ENCODE peak calls at places on chromosomes 16 and 17, in nine cellular contexts. V is fibroblast of lung, N is HFF-Myc, U is tibial nerve, Y is GM12878, J is psoas muscle, C is uterus, M is PC-3, L is cardiac muscle cell. I is an unnamed sample.

GRCh38 chr17:37488009-37488604 is 1.6 kb upstream of the DUSP14 start:
- DNase-seq in V (peak; percentile 97), N (peak; percentile 93), U (no peak), Y (no peak), J (no peak), C (no peak), M (peak; percentile 91), L (peak; percentile 59), I (no peak)

GRCh38 chr16:82265809-82266208 is 95.8 kb upstream of the MPHOSPH6 start:
- DNase-seq in V (no peak), N (no peak), U (no peak), Y (no peak), J (no peak), C (no peak), M (no peak), L (no peak), I (no peak)

GRCh38 chr17:81393684-81394376 is 1.4 kb upstream of the BAHCC1 start:
- DNase-seq in V (peak; percentile 100), N (peak; percentile 100), U (peak; percentile 100), Y (peak; percentile 40), J (peak; percentile 100), C (peak; percentile 100), M (peak; percentile 100), L (peak; percentile 100), I (peak; percentile 100)

GRCh38 chr16:2026461-2027023 is at the start of gene NHERF2:
- DNase-seq in V (no peak), N (no peak), U (no peak), Y (no peak), J (no peak), C (no peak), M (peak; percentile 37), L (peak; percentile 61), I (no peak)

GRCh38 chr16:15686287-15686686 is 36.2 kb downstream of the NDE1 start:
- DNase-seq in V (no peak), N (no peak), U (no peak), Y (no peak), J (no peak), C (no peak), M (no peak), L (no peak), I (no peak)

GRCh38 chr17:76940738-76941350 is 72.6 kb downstream of the MGAT5B start:
- DNase-seq in V (no peak), N (no peak), U (no peak), Y (no peak), J (no peak), C (no peak), M (peak; percentile 43), L (no peak), I (no peak)

GRCh38 chr17:61467416-61468262 is 15.4 kb downstream of the TBX4 start:
- DNase-seq in V (peak; percentile 58), N (no peak), U (no peak), Y (no peak), J (no peak), C (no peak), M (peak; percentile 59), L (peak; percentile 73), I (no peak)

GRCh38 chr16:86708431-86708830 is 130.1 kb downstream of the FOXL1 start:
- DNase-seq in V (no peak), N (no peak), U (no peak), Y (no peak), J (no peak), C (no peak), M (no peak), L (no peak), I (no peak)

GRCh38 chr17:45855691-45856315 is 11.1 kb downstream of the SPPL2C start:
- DNase-seq in V (no peak), N (no peak), U (no peak), Y (no peak), J (no peak), C (no peak), M (peak; percentile 36), L (no peak), I (no peak)

GRCh38 chr16:12459401-12459791 is 344.3 kb downstream of the CPPED1 start:
- DNase-seq in V (no peak), N (no peak), U (no peak), Y (no peak), J (peak; percentile 35), C (no peak), M (no peak), L (no peak), I (peak; percentile 43)

GRCh38 chr16:10668322-10669045 is 26.2 kb downstream of the TEKT5 start:
- DNase-seq in V (peak; percentile 3), N (no peak), U (no peak), Y (no peak), J (no peak), C (no peak), M (peak; percentile 45), L (peak; percentile 10), I (no peak)

GRCh38 chr16:2319606-2320005 is 20.9 kb downstream of the ABCA3 start:
- DNase-seq in V (no peak), N (no peak), U (no peak), Y (no peak), J (no peak), C (no peak), M (no peak), L (no peak), I (no peak)

GRCh38 chr17:31068291-31068690 is 26.5 kb upstream of the NF1 start:
- DNase-seq in V (peak; percentile 25), N (no peak), U (peak; percentile 46), Y (no peak), J (no peak), C (no peak), M (peak; percentile 31), L (no peak), I (no peak)

GRCh38 chr17:83173180-83173996 is 94.0 kb downstream of the METRNL start:
- DNase-seq in V (no peak), N (no peak), U (no peak), Y (no peak), J (no peak), C (no peak), M (no peak), L (no peak), I (no peak)

GRCh38 chr17:31535581-31535981 is 144.1 kb downstream of the RAB11FIP4 start:
- DNase-seq in V (no peak), N (no peak), U (no peak), Y (peak; percentile 63), J (no peak), C (no peak), M (no peak), L (no peak), I (no peak)

GRCh38 chr17:6276711-6277110 is 158.2 kb downstream of the AIPL1 start:
- DNase-seq in V (no peak), N (no peak), U (no peak), Y (no peak), J (no peak), C (no peak), M (no peak), L (no peak), I (no peak)

DNA sequence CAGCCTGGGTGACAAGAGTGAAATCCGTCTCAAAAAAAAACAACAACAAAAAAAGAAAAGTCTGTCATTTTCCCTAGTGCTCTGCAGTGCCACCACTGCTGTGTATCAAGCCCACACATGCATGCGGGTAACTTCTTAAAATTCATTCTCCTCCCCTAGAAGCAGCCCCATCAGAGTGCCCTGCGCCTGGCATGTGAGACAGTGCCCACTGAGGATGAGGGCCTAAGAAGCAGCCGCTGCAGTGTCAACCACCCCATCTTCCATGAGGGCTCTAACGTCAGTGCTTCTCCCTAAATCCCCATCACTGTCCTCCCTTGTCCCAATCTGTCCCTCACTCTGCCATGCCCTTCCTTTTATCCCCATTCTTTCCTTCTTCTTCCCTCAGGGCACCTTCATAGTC is 10.2 kb downstream of the COX6A2 start:
- DNase-seq in V (no peak), N (no peak), U (no peak), Y (no peak), J (no peak), C (no peak), M (no peak), L (no peak), I (no peak)
- TF ChIP-seq CTCF in V (no peak), N (no peak), U (no peak), Y (no peak), J (no peak), C (no peak), M (no peak), L (no peak), I (no peak)

DNA sequence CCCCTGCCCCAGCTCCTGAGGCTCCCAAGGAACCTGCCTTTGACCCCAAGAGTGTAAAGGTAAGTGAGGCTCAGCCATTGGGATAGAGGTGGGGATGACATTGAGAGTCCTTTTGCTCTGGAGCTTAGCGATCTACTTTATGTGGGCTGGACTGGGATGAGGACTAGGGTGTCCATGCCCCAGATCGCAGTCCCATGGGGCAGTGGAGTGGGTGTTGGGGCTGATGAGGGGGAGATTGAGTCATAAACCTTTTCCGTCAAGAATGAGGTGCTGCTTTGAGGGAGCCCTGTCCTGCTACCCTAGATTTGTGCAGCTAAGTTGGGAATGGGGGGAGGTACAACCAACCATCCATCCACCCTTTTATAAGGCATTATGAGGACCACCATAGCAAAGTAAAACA is 351 bp downstream of the MYL4 start:
- DNase-seq in V (no peak), N (no peak), U (no peak), Y (no peak), J (no peak), C (no peak), M (no peak), L (no peak), I (no peak)
- H3K4me3 ChIP-seq in V (no peak overlapping the region), N (no peak overlapping the region), U (no peak overlapping the region), Y (no peak overlapping the region), J (no peak overlapping the region), C (no peak overlapping the region), M (no peak overlapping the region), L (peak overlapping the region; percentile 82), I (no peak overlapping the region)

DNA sequence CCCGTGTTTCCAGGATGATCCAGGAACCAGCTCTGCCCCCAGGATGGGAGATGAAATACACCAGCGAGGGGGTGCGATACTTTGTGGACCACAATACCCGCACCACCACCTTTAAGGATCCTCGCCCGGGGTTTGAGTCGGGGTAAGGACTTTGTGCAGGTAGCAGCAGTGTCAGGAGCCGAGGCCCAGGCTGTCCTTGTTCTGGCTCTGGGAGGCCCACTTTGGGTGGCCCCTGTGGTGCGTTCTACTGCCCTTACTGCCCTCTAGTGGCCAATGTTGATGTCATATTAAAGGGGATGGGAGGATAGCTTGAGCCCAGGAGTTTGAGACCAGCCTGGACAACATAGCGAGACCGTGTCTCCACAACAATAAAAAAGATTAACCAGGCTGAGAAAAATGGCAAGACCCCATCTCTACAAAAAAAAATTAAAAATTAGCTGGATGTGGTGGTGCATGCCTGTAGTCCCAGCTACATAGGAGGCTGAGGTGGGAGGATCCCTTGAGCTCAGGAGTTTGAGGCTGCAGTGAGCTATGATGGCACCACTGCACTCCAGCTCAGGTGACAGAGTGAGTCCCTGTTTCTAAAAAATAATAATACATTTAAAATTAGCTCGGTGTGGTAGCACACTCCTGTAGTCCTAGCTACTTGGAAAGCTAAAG is 20.9 kb upstream of the CLEC18A start:
- DNase-seq in V (peak; percentile 67), N (no peak), U (peak; percentile 85), Y (no peak), J (peak; percentile 44), C (peak; percentile 71), M (peak; percentile 68), L (peak; percentile 84), I (no peak)
- TF ChIP-seq CTCF in V (peak; percentile 66), N (peak; percentile 71), U (peak; percentile 64), Y (peak; percentile 71), J (peak; percentile 72), C (peak; percentile 76), M (peak; percentile 66), L (peak; percentile 69), I (peak; percentile 35)

GRCh38 chr16:57091990-57092785 is at the start of gene CPNE2:
- DNase-seq in V (peak; percentile 30), N (no peak), U (no peak), Y (no peak), J (peak; percentile 66), C (peak; percentile 65), M (peak; percentile 29), L (peak; percentile 77), I (peak; percentile 91)
- H3K4me3 ChIP-seq in V (peak within 1 kb of the TSS; percentile 67), N (peak within 1 kb of the TSS; percentile 52), U (peak within 1 kb of the TSS; percentile 81), Y (peak within 1 kb of the TSS; percentile 66), J (peak within 1 kb of the TSS; percentile 81), C (peak within 1 kb of the TSS; percentile 39), M (peak within 1 kb of the TSS; percentile 71), L (peak within 1 kb of the TSS; percentile 96), I (peak within 1 kb of the TSS; percentile 51)